ENCODE peak calls at places on chromosomes 5 and 9, in seven cellular contexts. S is left lung; Y is pancreas; D is upper lobe of left lung; I is Right ventricle myocardium inferior; A is natural killer cell; P is activated naive CD4-positive, alpha-beta T cell treated with anti-CD3 and anti-CD28 coated beads, Interleukin-2, amount 50 U/mL, for 72 hours. R is an unnamed sample.

GRCh38 chr5:178577376-178577839 is 12.8 kb downstream of the COL23A1 start:
- ATAC-seq in P (no peak), I (no peak), D (peak), A (no peak), Y (no peak), S (no peak), R (no peak)

GRCh38 chr9:78004478-78005229 is 27.0 kb downstream of the GNAQ start:
- ATAC-seq in D (peak), Y (peak), P (no peak), S (peak), I (no peak), A (no peak), R (peak)

GRCh38 chr9:125485471-125485870 is 221.5 kb downstream of the MAPKAP1 start:
- ATAC-seq in S (no peak), P (no peak), I (peak), Y (no peak), A (no peak), D (no peak), R (peak)

GRCh38 chr5:81233080-81233634 is at the start of gene CKMT2:
- ATAC-seq in P (peak), I (peak), A (peak), D (peak), Y (peak), S (peak), R (no peak)

GRCh38 chr9:5843450-5844249 is 10.7 kb upstream of the ERMP1 start:
- ATAC-seq in A (no peak), P (no peak), Y (no peak), D (peak), S (peak), I (no peak), R (peak)

GRCh38 chr9:127214421-127215265 is 49.9 kb upstream of the GARNL3 start:
- ATAC-seq in S (peak), D (peak), P (peak), Y (peak), A (peak), I (no peak), R (peak)

GRCh38 chr9:131731237-131731995 is 8.5 kb downstream of the RAPGEF1 start:
- ATAC-seq in I (no peak), A (peak), D (no peak), S (no peak), Y (no peak), P (no peak), R (no peak)

GRCh38 chr9:127204771-127205470 is 59.7 kb upstream of the GARNL3 start:
- ATAC-seq in S (no peak), D (no peak), Y (no peak), A (no peak), I (no peak), P (no peak), R (peak)

GRCh38 chr9:104984994-104985393 is 57.0 kb upstream of the ABCA1 start:
- ATAC-seq in A (no peak), I (no peak), S (no peak), D (no peak), Y (no peak), P (peak), R (no peak)

GRCh38 chr5:33641722-33642505 is 201.1 kb downstream of the TARS1 start:
- ATAC-seq in A (no peak), P (no peak), S (peak), I (no peak), D (peak), Y (peak), R (peak)

GRCh38 chr9:128025756-128026155 is 41.4 kb downstream of the NAIF1 start:
- ATAC-seq in S (no peak), P (no peak), Y (no peak), I (no peak), D (no peak), A (no peak), R (no peak)

R was measured in SK-N-SH treated with all-trans-retinoic acid at 6 μM for 48 hours.